ENCODE peak calls at places on chromosome 1, in seven cellular contexts. F, D, G, C, W, X and S are unnamed samples. For H3K36me3 and H3K27me3, the result is how much of the 10 kb centered on the place peaks cover.

GRCh38 chr1:65264197-65264929 is 45.0 kb upstream of the DNAJC6 start:
- DNase-seq in F (no peak), D (no peak), G (no peak), C (no peak), W (peak), X (no peak), S (peak)

GRCh38 chr1:16158025-16158424 is 2.2 kb upstream of the EPHA2 start:
- DNase-seq in F (no peak), D (no peak), G (peak), C (no peak), W (no peak), X (no peak), S (no peak)

GRCh38 chr1:17419626-17420328 is 19.7 kb downstream of the RCC2 start:
- DNase-seq in F (peak), D (peak), G (peak), C (peak), W (peak), X (peak), S (peak)

GRCh38 chr1:7478797-7479499 is 292.1 kb upstream of the VAMP3 start:
- DNase-seq in F (peak), D (no peak), G (no peak), C (peak), W (peak), X (no peak), S (no peak)

GRCh38 chr1:147515046-147515869 is 26.0 kb upstream of the BCL9 start:
- DNase-seq in F (no peak), D (peak), G (no peak), C (no peak), W (peak), X (no peak), S (peak)

GRCh38 chr1:77382361-77382760 is 100.5 kb downstream of the AK5 start:
- DNase-seq in F (no peak), D (no peak), G (no peak), C (no peak), W (peak), X (no peak), S (no peak)

GRCh38 chr1:221439734-221440436 is 302.0 kb downstream of the DUSP10 start:
- DNase-seq in F (no peak), D (no peak), G (no peak), C (no peak), W (peak), X (no peak), S (no peak)

GRCh38 chr1:228207381-228207810 is 448 bp upstream of the OBSCN start:
- DNase-seq in F (peak), D (no peak), G (no peak), C (no peak), W (no peak), X (no peak), S (no peak)

GRCh38 chr1:87826639-87827345 is 498.1 kb downstream of the LMO4 start:
- DNase-seq in F (no peak), D (no peak), G (no peak), C (no peak), W (peak), X (peak), S (no peak)

GRCh38 chr1:25724201-25724600 is 75.8 kb upstream of the SELENON start:
- DNase-seq in F (no peak), D (no peak), G (no peak), C (no peak), W (no peak), X (no peak), S (no peak)

GRCh38 chr1:167627865-167628641 is 2.0 kb upstream of the RCSD1 start:
- DNase-seq in F (no peak), D (no peak), G (peak), C (no peak), W (no peak), X (peak), S (no peak)

GRCh38 chr1:89690595-89690994 is 57.7 kb downstream of the LRRC8C start:
- DNase-seq in F (no peak), D (no peak), G (no peak), C (no peak), W (no peak), X (no peak), S (peak)

GRCh38 chr1:100862591-100862990 is 32.1 kb downstream of the EXTL2 start:
- DNase-seq in F (no peak), D (no peak), G (no peak), C (no peak), W (peak), X (no peak), S (no peak)

GRCh38 chr1:211735208-211736170 is 60.1 kb upstream of the NEK2 start:
- DNase-seq in F (no peak), D (no peak), G (no peak), C (peak), W (peak), X (no peak), S (peak)

GRCh38 chr1:200355815-200356214 is 54.0 kb downstream of the ZNF281 start:
- DNase-seq in F (no peak), D (no peak), G (no peak), C (no peak), W (no peak), X (no peak), S (no peak)

GRCh38 chr1:11929849-11930248 is 3.6 kb upstream of the KIAA2013 start:
- DNase-seq in F (no peak), D (peak), G (no peak), C (peak), W (peak), X (peak), S (no peak)

GRCh38 chr1:87240661-87241285 is 87.9 kb upstream of the LMO4 start:
- DNase-seq in F (no peak), D (no peak), G (no peak), C (no peak), W (no peak), X (no peak), S (no peak)

GRCh38 chr1:159823401-159823800 is 3.3 kb upstream of the SLAMF8 start:
- DNase-seq in F (no peak), D (no peak), G (no peak), C (no peak), W (no peak), X (no peak), S (peak)

GRCh38 chr1:50237081-50237480 is 128.4 kb downstream of the ELAVL4 start:
- DNase-seq in F (no peak), D (no peak), G (no peak), C (no peak), W (no peak), X (no peak), S (no peak)

GRCh38 chr1:207962716-207963428 is 51.9 kb upstream of the CD34 start:
- DNase-seq in F (peak), D (peak), G (no peak), C (peak), W (peak), X (peak), S (no peak)

GRCh38 chr1:207966521-207966920 is 55.6 kb upstream of the CD34 start:
- DNase-seq in F (no peak), D (no peak), G (no peak), C (no peak), W (no peak), X (no peak), S (no peak)

GRCh38 chr1:207963429-207964194 is 52.7 kb upstream of the CD34 start:
- DNase-seq in F (peak), D (peak), G (peak), C (peak), W (peak), X (peak), S (peak)

GRCh38 chr1:207965602-207966387 is 54.9 kb upstream of the CD34 start:
- DNase-seq in F (no peak), D (no peak), G (no peak), C (no peak), W (no peak), X (no peak), S (no peak)

GRCh38 chr1:207964195-207964966 is 53.5 kb upstream of the CD34 start:
- DNase-seq in F (no peak), D (no peak), G (no peak), C (no peak), W (no peak), X (no peak), S (no peak)
- H3K4me3 ChIP-seq in F (peak), D (peak), G (no peak), C (no peak), W (no peak), X (peak), S (no peak)

DNA sequence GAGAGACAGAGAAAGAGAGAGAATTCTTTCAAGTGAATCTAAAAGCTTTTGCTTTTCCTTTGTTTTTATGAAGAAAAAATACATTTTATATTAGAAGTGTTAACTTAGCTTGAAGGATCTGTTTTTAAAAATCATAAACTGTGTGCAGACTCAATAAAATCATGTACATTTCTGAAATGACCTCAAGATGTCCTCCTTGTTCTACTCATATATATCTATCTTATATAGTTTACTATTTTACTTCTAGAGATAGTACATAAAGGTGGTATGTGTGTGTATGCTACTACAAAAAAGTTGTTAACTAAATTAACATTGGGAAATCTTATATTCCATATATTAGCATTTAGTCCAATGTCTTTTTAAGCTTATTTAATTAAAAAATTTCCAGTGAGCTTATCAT is 117.6 kb downstream of the PTPRC start:
- DNase-seq in F (no peak), D (no peak), G (no peak), C (no peak), W (peak), X (no peak), S (no peak)
- H3K36me3 ChIP-seq in F (under half), D (under half), G (under half), C (under half), W (under half), X (under half), S (under half)

GRCh38 chr1:233278621-233279020 is 16.9 kb downstream of the PCNX2 start:
- DNase-seq in F (no peak), D (no peak), G (no peak), C (no peak), W (no peak), X (no peak), S (no peak)
- H3K27me3 ChIP-seq in F (under half), D (under half), G (under half), C (under half), W (under half), X (under half), S (under half)

DNA sequence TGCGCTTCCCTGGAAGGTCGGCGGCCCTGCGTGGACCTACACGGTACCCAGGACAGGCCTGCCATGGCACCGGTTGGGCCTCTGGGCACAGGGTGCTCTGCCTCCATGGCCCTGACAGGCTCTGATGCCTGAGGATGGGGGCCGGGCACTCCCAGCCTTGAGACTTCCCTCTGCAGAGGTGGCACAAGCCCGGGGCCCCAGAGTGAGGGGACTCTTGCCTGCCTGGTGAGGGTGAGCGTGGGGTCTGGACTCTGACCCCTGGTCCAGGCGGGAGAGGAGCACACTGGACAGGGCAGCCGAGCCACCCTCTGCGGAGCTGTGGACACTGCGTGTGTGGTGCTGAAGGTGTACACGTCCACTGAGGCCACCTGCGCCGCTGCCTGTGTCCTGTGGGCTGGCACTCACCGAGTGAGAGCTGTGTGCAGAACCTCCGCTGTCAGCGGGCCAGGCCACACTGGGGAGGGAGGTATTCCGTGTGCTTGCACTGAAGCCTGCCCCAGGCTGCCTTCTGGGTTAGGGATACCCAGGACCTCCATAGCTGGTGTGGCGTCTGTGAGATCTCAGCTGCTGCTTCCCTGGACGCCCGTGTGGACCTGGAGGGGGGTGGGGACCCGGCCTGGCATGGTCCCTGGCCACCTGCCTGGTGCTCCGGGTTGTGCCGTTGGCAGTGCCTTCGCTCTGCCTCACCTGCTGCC is 10.4 kb downstream of the SKI start:
- DNase-seq in F (no peak), D (no peak), G (peak), C (no peak), W (no peak), X (no peak), S (no peak)
- H3K4me3 ChIP-seq in F (no peak), D (no peak), G (peak), C (no peak), W (no peak), X (no peak), S (no peak)